ENCODE peak calls at places on chromosomes 6 and 20, in seven cellular contexts. One of them, this sample, is unnamed.
A peak's percentile ranks its signal among the peaks of the same experiment; 100 is the strongest.

GRCh38 chr6:2784930-2785329 is 19.7 kb downstream of the WRNIP1 start:
- DNase-seq in K562: no peak
- DNase-seq in HuH-7.5: no peak
- DNase-seq in SJSA1: peak; percentile 16
- DNase-seq in left cardiac atrium: no peak
- DNase-seq in A549: no peak
- DNase-seq in heart right ventricle: no peak
- DNase-seq in this sample: no peak

GRCh38 chr20:37992802-37993538 is 40.3 kb downstream of the TTI1 start:
- DNase-seq in K562: peak; percentile 78
- DNase-seq in HuH-7.5: peak; percentile 54
- DNase-seq in SJSA1: peak; percentile 43
- DNase-seq in left cardiac atrium: peak; percentile 43
- DNase-seq in A549: peak; percentile 51
- DNase-seq in heart right ventricle: peak; percentile 72
- DNase-seq in this sample: no peak

GRCh38 chr6:156791261-156791850 is 14.2 kb downstream of the ARID1B start:
- DNase-seq in K562: peak; percentile 41
- DNase-seq in HuH-7.5: no peak
- DNase-seq in SJSA1: no peak
- DNase-seq in left cardiac atrium: no peak
- DNase-seq in A549: no peak
- DNase-seq in heart right ventricle: no peak
- DNase-seq in this sample: no peak

GRCh38 chr20:57350086-57350710 is 857 bp upstream of the RAE1 start:
- DNase-seq in K562: no peak
- DNase-seq in HuH-7.5: no peak
- DNase-seq in SJSA1: no peak
- DNase-seq in left cardiac atrium: no peak
- DNase-seq in A549: no peak
- DNase-seq in heart right ventricle: no peak
- DNase-seq in this sample: no peak

GRCh38 chr20:19833395-19833794 is 75.3 kb downstream of the RIN2 start:
- DNase-seq in K562: no peak
- DNase-seq in HuH-7.5: no peak
- DNase-seq in SJSA1: no peak
- DNase-seq in left cardiac atrium: no peak
- DNase-seq in A549: no peak
- DNase-seq in heart right ventricle: no peak
- DNase-seq in this sample: no peak

GRCh38 chr6:54291738-54292137 is 16.5 kb upstream of the TINAG start:
- DNase-seq in K562: no peak
- DNase-seq in HuH-7.5: no peak
- DNase-seq in SJSA1: no peak
- DNase-seq in left cardiac atrium: no peak
- DNase-seq in A549: no peak
- DNase-seq in heart right ventricle: no peak
- DNase-seq in this sample: no peak

GRCh38 chr6:23417133-23417532 is 708.9 kb upstream of the NRSN1 start:
- DNase-seq in K562: no peak
- DNase-seq in HuH-7.5: no peak
- DNase-seq in SJSA1: no peak
- DNase-seq in left cardiac atrium: no peak
- DNase-seq in A549: no peak
- DNase-seq in heart right ventricle: no peak
- DNase-seq in this sample: no peak

GRCh38 chr6:26243132-26243531 is 121.9 kb upstream of the BTN3A2 start:
- DNase-seq in K562: no peak
- DNase-seq in HuH-7.5: no peak
- DNase-seq in SJSA1: no peak
- DNase-seq in left cardiac atrium: no peak
- DNase-seq in A549: no peak
- DNase-seq in heart right ventricle: no peak
- DNase-seq in this sample: no peak

GRCh38 chr6:30880563-30881252 is 3.6 kb upstream of the DDR1 start:
- DNase-seq in K562: no peak
- DNase-seq in HuH-7.5: no peak
- DNase-seq in SJSA1: no peak
- DNase-seq in left cardiac atrium: no peak
- DNase-seq in A549: no peak
- DNase-seq in heart right ventricle: no peak
- DNase-seq in this sample: no peak

GRCh38 chr20:45358282-45359068 is 4.5 kb upstream of the SYS1 start:
- DNase-seq in K562: no peak
- DNase-seq in HuH-7.5: no peak
- DNase-seq in SJSA1: peak; percentile 72
- DNase-seq in left cardiac atrium: peak; percentile 78
- DNase-seq in A549: no peak
- DNase-seq in heart right ventricle: peak; percentile 81
- DNase-seq in this sample: peak; percentile 92

GRCh38 chr20:47351643-47352331 is 4.7 kb downstream of the ZMYND8 start:
- DNase-seq in K562: no peak
- DNase-seq in HuH-7.5: no peak
- DNase-seq in SJSA1: no peak
- DNase-seq in left cardiac atrium: no peak
- DNase-seq in A549: no peak
- DNase-seq in heart right ventricle: no peak
- DNase-seq in this sample: no peak

GRCh38 chr6:100137759-100138158 is 143.7 kb upstream of the MCHR2 start:
- DNase-seq in K562: no peak
- DNase-seq in HuH-7.5: no peak
- DNase-seq in SJSA1: no peak
- DNase-seq in left cardiac atrium: no peak
- DNase-seq in A549: no peak
- DNase-seq in heart right ventricle: no peak
- DNase-seq in this sample: no peak

GRCh38 chr6:2715737-2716136 is 35.0 kb downstream of the MYLK4 start:
- DNase-seq in K562: no peak
- DNase-seq in HuH-7.5: no peak
- DNase-seq in SJSA1: no peak
- DNase-seq in left cardiac atrium: no peak
- DNase-seq in A549: no peak
- DNase-seq in heart right ventricle: no peak
- DNase-seq in this sample: no peak

GRCh38 chr6:124028117-124028516 is 224.5 kb downstream of the NKAIN2 start:
- DNase-seq in K562: no peak
- DNase-seq in HuH-7.5: no peak
- DNase-seq in SJSA1: no peak
- DNase-seq in left cardiac atrium: no peak
- DNase-seq in A549: no peak
- DNase-seq in heart right ventricle: no peak
- DNase-seq in this sample: no peak

GRCh38 chr20:42483694-42484303 is 705.9 kb downstream of the PTPRT start:
- DNase-seq in K562: peak; percentile 77
- DNase-seq in HuH-7.5: peak; percentile 5
- DNase-seq in SJSA1: no peak
- DNase-seq in left cardiac atrium: peak; percentile 28
- DNase-seq in A549: no peak
- DNase-seq in heart right ventricle: no peak
- DNase-seq in this sample: peak; percentile 10

GRCh38 chr6:158543606-158544185 is 16.2 kb upstream of the TMEM181 start:
- DNase-seq in K562: no peak
- DNase-seq in HuH-7.5: no peak
- DNase-seq in SJSA1: no peak
- DNase-seq in left cardiac atrium: no peak
- DNase-seq in A549: no peak
- DNase-seq in heart right ventricle: no peak
- DNase-seq in this sample: no peak

GRCh38 chr6:42095066-42095465 is 44.7 kb downstream of the TAF8 start:
- DNase-seq in K562: no peak
- DNase-seq in HuH-7.5: no peak
- DNase-seq in SJSA1: no peak
- DNase-seq in left cardiac atrium: no peak
- DNase-seq in A549: no peak
- DNase-seq in heart right ventricle: no peak
- DNase-seq in this sample: no peak

GRCh38 chr6:51553246-51554015 is 534.0 kb downstream of the PKHD1 start:
- DNase-seq in K562: no peak
- DNase-seq in HuH-7.5: no peak
- DNase-seq in SJSA1: no peak
- DNase-seq in left cardiac atrium: no peak
- DNase-seq in A549: no peak
- DNase-seq in heart right ventricle: no peak
- DNase-seq in this sample: no peak

GRCh38 chr20:50320910-50321796 is 130.5 kb downstream of the CEBPB start:
- DNase-seq in K562: peak; percentile 93
- DNase-seq in HuH-7.5: peak; percentile 84
- DNase-seq in SJSA1: peak; percentile 83
- DNase-seq in left cardiac atrium: peak; percentile 91
- DNase-seq in A549: peak; percentile 98
- DNase-seq in heart right ventricle: peak; percentile 73
- DNase-seq in this sample: peak; percentile 82

GRCh38 chr6:134347916-134348805 is 30.2 kb upstream of the SGK1 start:
- DNase-seq in K562: no peak
- DNase-seq in HuH-7.5: no peak
- DNase-seq in SJSA1: peak; percentile 66
- DNase-seq in left cardiac atrium: peak; percentile 44
- DNase-seq in A549: no peak
- DNase-seq in heart right ventricle: peak; percentile 20
- DNase-seq in this sample: peak; percentile 83

GRCh38 chr6:72953901-72954494 is 271.3 kb downstream of the KHDC1L start:
- DNase-seq in K562: no peak
- DNase-seq in HuH-7.5: no peak
- DNase-seq in SJSA1: no peak
- DNase-seq in left cardiac atrium: no peak
- DNase-seq in A549: no peak
- DNase-seq in heart right ventricle: no peak
- DNase-seq in this sample: no peak

GRCh38 chr6:131949909-131950766 is 1.0 kb downstream of the CCN2 start:
- DNase-seq in K562: no peak
- DNase-seq in HuH-7.5: peak; percentile 59
- DNase-seq in SJSA1: no peak
- DNase-seq in left cardiac atrium: peak; percentile 78
- DNase-seq in A549: peak; percentile 50
- DNase-seq in heart right ventricle: peak; percentile 77
- DNase-seq in this sample: peak; percentile 52

GRCh38 chr20:1810926-1811620 is 84.1 kb upstream of the SIRPA start:
- DNase-seq in K562: no peak
- DNase-seq in HuH-7.5: no peak
- DNase-seq in SJSA1: peak; percentile 54
- DNase-seq in left cardiac atrium: peak; percentile 44
- DNase-seq in A549: no peak
- DNase-seq in heart right ventricle: no peak
- DNase-seq in this sample: peak; percentile 36

GRCh38 chr6:99613398-99613704 is 6.7 kb downstream of the PRDM13 start:
- DNase-seq in K562: no peak
- DNase-seq in HuH-7.5: peak; percentile 69
- DNase-seq in SJSA1: no peak
- DNase-seq in left cardiac atrium: no peak
- DNase-seq in A549: peak; percentile 31
- DNase-seq in heart right ventricle: no peak
- DNase-seq in this sample: no peak

GRCh38 chr20:62751551-62752150 is 43.0 kb downstream of the NTSR1 start:
- DNase-seq in K562: no peak
- DNase-seq in HuH-7.5: no peak
- DNase-seq in SJSA1: no peak
- DNase-seq in left cardiac atrium: peak; percentile 6
- DNase-seq in A549: no peak
- DNase-seq in heart right ventricle: no peak
- DNase-seq in this sample: no peak

GRCh38 chr20:32672982-32673727 is 586 bp downstream of the C20orf203 start:
- DNase-seq in K562: no peak
- DNase-seq in HuH-7.5: no peak
- DNase-seq in SJSA1: no peak
- DNase-seq in left cardiac atrium: no peak
- DNase-seq in A549: no peak
- DNase-seq in heart right ventricle: no peak
- DNase-seq in this sample: no peak

GRCh38 chr6:1620504-1621327 is 11.0 kb downstream of the FOXC1 start:
- DNase-seq in K562: no peak
- DNase-seq in HuH-7.5: no peak
- DNase-seq in SJSA1: no peak
- DNase-seq in left cardiac atrium: no peak
- DNase-seq in A549: no peak
- DNase-seq in heart right ventricle: no peak
- DNase-seq in this sample: no peak

This sample was measured in tibial nerve.